ENCODE peak calls at places on chromosomes 6 and 20, in five cellular contexts. L is heart right ventricle, M is aorta, N is tibial artery, Q is transverse colon. W is an unnamed sample. For H3K27me3, the result is how much of the 10 kb centered on the place peaks cover.

GRCh38 chr6:56096454-56096853 is 150.9 kb downstream of the COL21A1 start:
- DNase-seq in L (no peak), M (no peak), N (no peak), Q (no peak), W (no peak)

GRCh38 chr20:11302436-11302835 is 615.3 kb upstream of the BTBD3 start:
- DNase-seq in L (no peak), M (no peak), N (no peak), Q (no peak), W (no peak)

GRCh38 chr6:26197736-26198625 is 110.8 kb downstream of the HFE start:
- DNase-seq in L (no peak), M (no peak), N (no peak), Q (peak), W (peak)

GRCh38 chr20:36728986-36729385 is 16.9 kb downstream of the NDRG3 start:
- DNase-seq in L (no peak), M (no peak), N (no peak), Q (no peak), W (no peak)

GRCh38 chr6:137353346-137353745 is 134.2 kb upstream of the IFNGR1 start:
- DNase-seq in L (no peak), M (no peak), N (no peak), Q (no peak), W (no peak)

GRCh38 chr20:20641783-20642182 is 70.7 kb downstream of the RALGAPA2 start:
- DNase-seq in L (no peak), M (no peak), N (no peak), Q (no peak), W (no peak)

GRCh38 chr6:5506149-5506548 is 244.8 kb downstream of the FARS2 start:
- DNase-seq in L (no peak), M (no peak), N (no peak), Q (no peak), W (no peak)

GRCh38 chr6:30820196-30820595 is 64.1 kb upstream of the DDR1 start:
- DNase-seq in L (peak), M (peak), N (peak), Q (peak), W (peak)

DNA sequence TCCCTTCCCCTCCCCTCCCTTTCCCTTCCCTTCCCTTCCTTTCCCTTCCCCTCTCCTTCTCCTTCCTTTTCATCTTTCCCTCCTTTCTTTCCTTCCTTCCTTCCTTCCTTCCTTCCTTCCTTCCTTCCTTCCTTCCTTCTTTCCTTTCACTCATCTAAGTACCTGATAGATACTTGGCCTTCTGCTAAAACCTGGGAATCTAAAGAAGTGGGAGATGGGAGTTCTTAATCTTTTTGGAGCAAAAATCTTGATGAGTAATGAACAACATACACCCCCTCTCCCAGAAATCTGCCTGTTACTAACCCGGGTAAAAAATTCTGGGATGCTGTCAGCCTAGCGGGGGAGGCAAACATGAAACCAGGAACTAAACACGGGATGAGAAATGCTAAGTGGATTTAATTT is 100.7 kb downstream of the VEGFA start:
- DNase-seq in L (no peak), M (no peak), N (no peak), Q (no peak), W (no peak)
- H3K27ac ChIP-seq in L (no peak), M (no peak), N (no peak), Q (no peak), W (peak)

DNA sequence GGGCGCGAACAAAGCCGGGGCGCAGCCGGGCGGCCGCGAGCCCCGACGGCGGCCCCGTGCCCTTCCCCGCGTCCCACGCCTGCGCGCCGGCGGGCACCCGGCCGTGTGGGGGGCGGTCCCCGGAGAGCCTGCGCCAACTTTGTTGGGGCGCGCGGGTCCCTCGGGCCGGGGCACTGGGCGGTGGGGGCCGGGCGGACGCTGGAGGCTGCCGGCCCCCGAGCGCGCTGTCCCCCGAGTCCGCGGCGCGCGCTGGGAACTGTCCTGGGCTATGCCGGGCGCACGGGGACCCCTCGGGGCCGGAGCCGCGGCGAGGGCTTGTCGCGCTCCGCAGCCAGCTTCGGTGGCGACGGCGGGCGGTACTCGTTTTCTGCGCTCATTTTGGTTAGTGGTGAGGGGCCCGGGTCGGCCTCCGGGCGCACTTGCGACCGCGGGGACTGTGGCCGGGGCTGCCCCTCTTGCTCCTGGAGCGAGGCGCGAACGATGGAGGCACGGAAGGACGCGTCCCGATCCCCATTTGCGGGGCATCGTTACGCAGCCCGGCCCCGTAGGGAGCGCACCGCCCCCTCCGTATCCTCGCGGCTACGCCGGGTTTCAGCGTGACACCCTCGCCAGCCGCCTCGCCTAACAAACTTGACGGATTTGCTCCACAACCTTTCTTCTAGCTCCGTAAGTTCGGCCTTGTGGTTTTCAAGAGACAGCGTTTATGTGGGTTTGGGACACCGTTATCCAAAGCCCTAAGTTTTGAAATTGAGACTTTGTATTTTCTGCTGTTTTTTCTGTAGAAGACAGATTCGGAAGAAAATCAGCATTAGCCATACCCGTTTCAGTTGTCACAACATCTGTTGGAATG is 632 bp downstream of the SS18L1 start:
- DNase-seq in L (peak), M (peak), N (peak), Q (peak), W (peak)
- H3K4me3 ChIP-seq in L (peak), M (peak), N (peak), Q (peak), W (peak)

DNA sequence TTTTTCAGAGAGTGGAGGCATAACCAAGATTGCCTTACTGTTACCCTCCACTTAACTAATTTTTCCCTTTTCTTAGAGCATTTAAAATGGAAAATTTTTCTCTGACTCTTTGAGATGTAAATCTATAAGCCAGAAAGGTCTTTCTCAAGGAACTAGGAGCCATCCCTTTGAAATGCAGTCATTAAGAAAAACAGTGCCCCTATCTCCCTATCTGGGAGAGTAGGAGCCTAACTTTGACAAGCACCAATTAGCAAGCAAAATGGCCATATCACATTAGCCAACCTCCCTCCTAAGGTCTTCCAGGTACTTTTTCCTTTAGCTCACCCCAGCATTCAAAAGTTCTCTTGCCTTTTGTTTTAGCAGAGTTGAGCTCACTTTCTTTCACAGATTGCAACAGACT is 570.5 kb downstream of the EPHA7 start:
- DNase-seq in L (no peak), M (no peak), N (no peak), Q (no peak), W (no peak)
- H3K27me3 ChIP-seq in L (under half), M (under half), N (under half), Q (under half), W (under half)

DNA sequence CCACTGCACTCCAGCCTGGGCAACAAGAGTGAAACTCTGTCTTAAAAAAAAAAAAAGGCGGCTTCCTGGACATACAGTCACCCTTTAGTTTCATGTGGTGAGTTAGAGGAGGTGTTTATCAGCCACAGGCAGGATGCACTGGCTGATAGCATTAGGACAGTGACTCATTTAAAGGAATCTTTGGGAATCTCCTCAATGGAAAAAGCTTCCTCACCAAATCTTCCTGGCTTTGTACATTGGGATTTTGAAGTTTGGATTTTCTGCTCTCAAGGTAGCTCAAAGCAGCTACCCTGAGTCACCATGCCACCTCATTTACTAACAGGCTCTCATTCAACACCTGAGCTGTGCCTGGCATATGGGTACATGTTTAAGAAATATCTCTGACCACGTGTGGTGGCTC is 20.2 kb downstream of the PRPH2 start:
- DNase-seq in L (no peak), M (no peak), N (no peak), Q (no peak), W (no peak)
- H3K27ac ChIP-seq in L (no peak), M (no peak), N (no peak), Q (no peak), W (peak)

GRCh38 chr20:278181-278580 is 12.4 kb downstream of the C20orf96 start:
- DNase-seq in L (no peak), M (no peak), N (peak), Q (no peak), W (no peak)
- H3K4me3 ChIP-seq in L (no peak), M (no peak), N (no peak), Q (no peak), W (no peak)

W was measured in thyroid gland.